ENCODE peak calls at places on chromosomes 13 and 19, in five cellular contexts. E is NCI-H2029 treated with DMSO at 0.1 percent for 48 hours; J is stimulated activated CD8-positive, alpha-beta memory T cell treated with anti-CD3 and anti-CD28 coated beads, Interleukin-4, amount 100 ng/mL, for 1 hour; V is HT1080; B is GM18507. P is an unnamed sample.

GRCh38 chr13:40205771-40206240 is 460.6 kb downstream of the FOXO1 start:
- DNase-seq in V (no peak), J (no peak), B (no peak), E (no peak), P (no peak)

GRCh38 chr19:10419200-10419645 is 1.1 kb upstream of the PDE4A start:
- DNase-seq in V (peak; percentile 60), E (no peak), B (no peak), J (no peak), P (no peak)

GRCh38 chr13:30520571-30520970 is 54.8 kb upstream of the HMGB1 start:
- DNase-seq in B (no peak), E (no peak), V (peak; percentile 65), J (no peak), P (no peak)

GRCh38 chr19:37903096-37903495 is 3.3 kb downstream of the WDR87 start:
- DNase-seq in B (no peak), J (no peak), V (no peak), E (no peak), P (no peak)

GRCh38 chr13:112762690-112763080 is 72.8 kb downstream of the ATP11A start:
- DNase-seq in V (no peak), B (no peak), J (no peak), E (no peak), P (no peak)

GRCh38 chr13:43664700-43665191 is 122.0 kb downstream of the ENOX1 start:
- DNase-seq in B (no peak), E (no peak), J (no peak), V (peak; percentile 70), P (no peak)

GRCh38 chr13:48126944-48127814 is 32.3 kb upstream of the MED4 start:
- DNase-seq in V (peak; percentile 65), E (peak; percentile 42), B (peak; percentile 22), J (peak; percentile 1), P (peak; percentile 87)

GRCh38 chr19:18069383-18069782 is 17.4 kb downstream of the IL12RB1 start:
- DNase-seq in J (no peak), V (no peak), E (no peak), B (no peak), P (no peak)

GRCh38 chr19:36032251-36033104 is at the start of gene CLIP3:
- DNase-seq in J (peak; percentile 27), V (no peak), E (peak; percentile 17), B (peak; percentile 42), P (peak; percentile 50)

GRCh38 chr19:50534478-50534877 is 20.8 kb upstream of the ASPDH start:
- DNase-seq in J (no peak), E (no peak), B (no peak), V (no peak), P (no peak)

GRCh38 chr19:35226748-35227147 is 1.8 kb downstream of the FAM187B start:
- DNase-seq in E (no peak), B (no peak), V (no peak), J (no peak), P (no peak)

GRCh38 chr13:52711277-52711676 is 28.3 kb downstream of the CNMD start:
- DNase-seq in J (no peak), V (no peak), B (no peak), E (no peak), P (no peak)

P was measured in NCI-H1694 treated with DMSO at 0.1 percent for 48 hours.